ENCODE peak calls at places on chromosomes 12 and 14, in seven cellular contexts. F, S, W, L, Q, C and J are unnamed samples.

GRCh38 chr12:57729321-57729844 is 9.2 kb downstream of the AGAP2 start:
- DNase-seq in L (no peak), Q (no peak), C (no peak), S (no peak), W (no peak), F (no peak), J (no peak)

GRCh38 chr14:69877492-69877891 is 1.7 kb upstream of the SMOC1 start:
- DNase-seq in L (peak; percentile 49), S (no peak), W (no peak), C (peak; percentile 46), F (no peak), Q (no peak), J (no peak)

GRCh38 chr12:6387541-6387940 is 3.6 kb downstream of the LTBR start:
- DNase-seq in C (no peak), Q (no peak), W (no peak), L (no peak), F (no peak), S (no peak), J (no peak)

GRCh38 chr14:99758915-99759545 is 34.2 kb upstream of the EML1 start:
- DNase-seq in W (no peak), Q (no peak), F (no peak), C (no peak), S (no peak), L (no peak), J (no peak)

GRCh38 chr12:98297557-98297956 is 217.8 kb upstream of the TMPO start:
- DNase-seq in F (no peak), W (no peak), Q (no peak), L (no peak), S (no peak), C (no peak), J (no peak)

GRCh38 chr12:110903511-110903910 is 16.9 kb downstream of the MYL2 start:
- DNase-seq in C (no peak), S (no peak), L (no peak), Q (no peak), F (no peak), W (no peak), J (no peak)

GRCh38 chr14:35879654-35880249 is 53.6 kb downstream of the BRMS1L start:
- DNase-seq in Q (no peak), C (peak; percentile 50), F (no peak), L (peak; percentile 44), W (no peak), S (no peak), J (no peak)

GRCh38 chr12:106358410-106359241 is 1.1 kb downstream of the POLR3B start:
- DNase-seq in C (peak; percentile 29), L (peak; percentile 81), F (peak; percentile 74), W (peak; percentile 38), S (peak; percentile 33), Q (peak; percentile 32), J (peak; percentile 10)

GRCh38 chr14:85241022-85241880 is 288.7 kb upstream of the FLRT2 start:
- DNase-seq in W (no peak), L (peak; percentile 46), C (no peak), S (no peak), Q (no peak), F (no peak), J (no peak)

GRCh38 chr12:110790301-110790700 is 47.6 kb upstream of the PPP1CC start:
- DNase-seq in F (no peak), W (no peak), C (peak; percentile 63), L (peak; percentile 72), Q (no peak), S (no peak), J (no peak)

GRCh38 chr14:24690492-24690891 is 56.5 kb upstream of the GZMB start:
- DNase-seq in Q (no peak), W (no peak), S (no peak), L (no peak), F (no peak), C (no peak), J (no peak)

GRCh38 chr12:128817115-128818015 is 6.4 kb downstream of the SLC15A4 start:
- DNase-seq in S (peak; percentile 69), C (peak; percentile 83), F (no peak), Q (peak; percentile 31), L (peak; percentile 60), W (no peak), J (no peak)
- H3K4me3 ChIP-seq in S (no peak overlapping the region), C (no peak overlapping the region), F (peak overlapping the region; percentile 9), Q (no peak overlapping the region), L (no peak overlapping the region), W (no peak overlapping the region), J (no peak overlapping the region)

GRCh38 chr14:90062852-90063539 is 1.2 kb downstream of the KCNK13 start:
- DNase-seq in S (no peak), F (no peak), W (no peak), Q (no peak), L (no peak), C (no peak), J (no peak)
- H3K4me3 ChIP-seq in S (peak overlapping the region; percentile 51), F (peak overlapping the region; percentile 72), W (no peak overlapping the region), Q (no peak overlapping the region), L (no peak overlapping the region), C (no peak overlapping the region), J (no peak overlapping the region)

DNA sequence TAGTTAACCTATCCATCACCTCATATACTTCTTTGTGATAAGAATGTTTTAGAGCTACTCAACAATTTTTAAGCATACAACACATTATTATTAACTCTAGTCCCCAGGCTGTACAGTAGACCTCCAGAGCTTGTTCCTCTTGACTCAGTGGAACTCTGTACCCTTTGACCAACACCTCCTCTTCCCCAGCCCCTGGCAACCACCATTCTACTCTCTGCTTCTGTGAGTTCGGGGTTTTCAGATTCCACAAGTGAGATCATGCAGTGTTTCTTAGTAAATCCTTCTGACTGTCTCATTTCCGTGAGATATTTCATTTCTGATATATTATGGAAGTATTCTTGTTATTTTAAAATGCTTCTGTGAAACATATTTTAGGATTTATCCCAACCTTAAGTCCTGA is 200.7 kb downstream of the PCNX1 start:
- DNase-seq in L (no peak), W (no peak), C (no peak), S (no peak), Q (no peak), F (no peak), J (no peak)
- H3K4me3 ChIP-seq in L (no peak overlapping the region), W (no peak overlapping the region), C (no peak overlapping the region), S (no peak overlapping the region), Q (no peak overlapping the region), F (no peak overlapping the region), J (no peak overlapping the region)

GRCh38 chr12:12032771-12033588 is 37.8 kb upstream of the BCL2L14 start:
- DNase-seq in W (peak; percentile 74), L (peak; percentile 93), S (peak; percentile 82), Q (peak; percentile 75), C (peak; percentile 83), F (peak; percentile 84), J (peak; percentile 73)
- H3K4me3 ChIP-seq in W (peak overlapping the region; percentile 44), L (peak overlapping the region; percentile 41), S (peak overlapping the region; percentile 58), Q (peak overlapping the region; percentile 29), C (peak overlapping the region; percentile 71), F (peak overlapping the region; percentile 68), J (peak overlapping the region; percentile 57)

GRCh38 chr12:130470969-130471368 is 133.3 kb downstream of the PIWIL1 start:
- DNase-seq in W (no peak), C (no peak), F (no peak), S (no peak), L (no peak), Q (no peak), J (no peak)
- H3K4me3 ChIP-seq in W (no peak overlapping the region), C (no peak overlapping the region), F (no peak overlapping the region), S (no peak overlapping the region), L (no peak overlapping the region), Q (no peak overlapping the region), J (no peak overlapping the region)

GRCh38 chr12:100716949-100717732 is 77.4 kb upstream of the ANO4 start:
- DNase-seq in S (no peak), L (peak; percentile 23), Q (no peak), W (peak; percentile 15), C (peak; percentile 75), F (no peak), J (peak; percentile 52)
- H3K4me3 ChIP-seq in S (peak overlapping the region; percentile 34), L (peak overlapping the region; percentile 59), Q (no peak overlapping the region), W (peak overlapping the region; percentile 47), C (peak overlapping the region; percentile 80), F (peak overlapping the region; percentile 67), J (peak overlapping the region; percentile 56)

GRCh38 chr14:66495214-66496098 is 9.3 kb downstream of the CCDC196 start:
- DNase-seq in Q (peak; percentile 17), L (peak; percentile 85), S (peak; percentile 35), C (peak; percentile 72), F (no peak), W (peak; percentile 51), J (peak; percentile 52)
- H3K4me3 ChIP-seq in Q (no peak overlapping the region), L (no peak overlapping the region), S (no peak overlapping the region), C (peak overlapping the region; percentile 34), F (peak overlapping the region; percentile 30), W (no peak overlapping the region), J (peak overlapping the region; percentile 30)

GRCh38 chr14:22692194-22692593 is 48.0 kb upstream of the OR6J1 start:
- DNase-seq in L (no peak), C (no peak), S (no peak), F (no peak), W (no peak), Q (no peak), J (no peak)
- H3K4me3 ChIP-seq in L (no peak overlapping the region), C (no peak overlapping the region), S (no peak overlapping the region), F (no peak overlapping the region), W (no peak overlapping the region), Q (no peak overlapping the region), J (no peak overlapping the region)